ENCODE peak calls at places on chromosome 1, in ten cellular contexts. A, W, D, P, C, S, K, G, F and R are unnamed samples.

GRCh38 chr1:1873186-1873585 is 17.7 kb downstream of the GNB1 start:
- DNase-seq in A (peak), W (no peak), D (no peak), P (peak), C (peak), S (no peak), K (no peak), G (no peak), F (peak), R (no peak)

GRCh38 chr1:207336559-207337467 is 15.3 kb downstream of the CD55 start:
- DNase-seq in A (no peak), W (peak), D (no peak), P (no peak), C (no peak), S (peak), K (peak), G (no peak), F (no peak), R (no peak)

GRCh38 chr1:216596298-216596947 is 126.8 kb downstream of the ESRRG start:
- DNase-seq in A (no peak), W (no peak), D (no peak), P (no peak), C (no peak), S (peak), K (no peak), G (no peak), F (no peak), R (no peak)

GRCh38 chr1:117346206-117346928 is 20.9 kb upstream of the MAN1A2 start:
- DNase-seq in A (no peak), W (no peak), D (no peak), P (no peak), C (no peak), S (peak), K (no peak), G (no peak), F (no peak), R (no peak)

GRCh38 chr1:247077234-247077633 is 1.4 kb downstream of the ZNF670 start:
- DNase-seq in A (no peak), W (no peak), D (no peak), P (no peak), C (no peak), S (peak), K (no peak), G (no peak), F (no peak), R (no peak)

GRCh38 chr1:243946946-243947345 is 96.9 kb upstream of the AKT3 start:
- DNase-seq in A (no peak), W (no peak), D (no peak), P (no peak), C (no peak), S (peak), K (peak), G (no peak), F (no peak), R (no peak)

GRCh38 chr1:37246631-37247030 is 212.3 kb upstream of the GRIK3 start:
- DNase-seq in A (no peak), W (no peak), D (no peak), P (no peak), C (no peak), S (no peak), K (no peak), G (no peak), F (no peak), R (no peak)

GRCh38 chr1:143735764-143736461 is 235.9 kb downstream of the FAM72C start:
- DNase-seq in A (no peak), W (peak), D (no peak), P (no peak), C (no peak), S (no peak), K (no peak), G (no peak), F (no peak), R (no peak)

GRCh38 chr1:227789042-227789880 is 26.2 kb upstream of the PRSS38 start:
- DNase-seq in A (no peak), W (no peak), D (no peak), P (no peak), C (no peak), S (no peak), K (no peak), G (no peak), F (no peak), R (no peak)

GRCh38 chr1:209250970-209251636 is 332.4 kb upstream of the CAMK1G start:
- DNase-seq in A (no peak), W (no peak), D (no peak), P (no peak), C (no peak), S (no peak), K (no peak), G (no peak), F (no peak), R (no peak)

GRCh38 chr1:145849356-145850165 is 4.1 kb downstream of the NUDT17 start:
- DNase-seq in A (no peak), W (no peak), D (no peak), P (no peak), C (no peak), S (peak), K (no peak), G (no peak), F (no peak), R (no peak)
- TF ChIP-seq CTCF in A (peak), W (peak), D (peak), P (peak), C (no peak), S (peak), K (peak), G (no peak), F (no peak), R (no peak)

GRCh38 chr1:168447871-168448270 is 95.9 kb downstream of the XCL2 start:
- DNase-seq in A (no peak), W (no peak), D (no peak), P (no peak), C (no peak), S (no peak), K (no peak), G (no peak), F (no peak), R (no peak)

GRCh38 chr1:168453056-168453455 is 90.7 kb downstream of the XCL2 start:
- DNase-seq in A (no peak), W (no peak), D (no peak), P (no peak), C (no peak), S (no peak), K (no peak), G (no peak), F (no peak), R (no peak)

GRCh38 chr1:168455764-168456163 is 88.0 kb downstream of the XCL2 start:
- DNase-seq in A (no peak), W (no peak), D (no peak), P (no peak), C (no peak), S (no peak), K (no peak), G (no peak), F (no peak), R (no peak)

GRCh38 chr1:168454211-168454815 is 89.5 kb downstream of the XCL2 start:
- DNase-seq in A (no peak), W (no peak), D (no peak), P (no peak), C (no peak), S (no peak), K (no peak), G (no peak), F (no peak), R (no peak)

GRCh38 chr1:168452329-168452728 is 91.5 kb downstream of the XCL2 start:
- DNase-seq in A (no peak), W (no peak), D (no peak), P (no peak), C (no peak), S (no peak), K (no peak), G (no peak), F (no peak), R (no peak)
- TF ChIP-seq CTCF in A (no peak), W (peak), D (peak), P (no peak), C (no peak), S (peak), K (no peak), G (no peak), F (no peak), R (no peak)

GRCh38 chr1:54127594-54127993 is 25.2 kb downstream of the CDCP2 start:
- DNase-seq in A (no peak), W (no peak), D (no peak), P (no peak), C (no peak), S (no peak), K (no peak), G (no peak), F (no peak), R (no peak)

GRCh38 chr1:54126271-54126815 is 26.5 kb downstream of the CDCP2 start:
- DNase-seq in A (no peak), W (no peak), D (no peak), P (no peak), C (no peak), S (peak), K (no peak), G (no peak), F (peak), R (no peak)

GRCh38 chr1:54124906-54125305 is 27.9 kb downstream of the CDCP2 start:
- DNase-seq in A (no peak), W (no peak), D (no peak), P (no peak), C (no peak), S (no peak), K (no peak), G (no peak), F (no peak), R (no peak)

GRCh38 chr1:54124472-54124871 is 28.3 kb downstream of the CDCP2 start:
- DNase-seq in A (no peak), W (no peak), D (no peak), P (no peak), C (no peak), S (no peak), K (no peak), G (no peak), F (peak), R (no peak)

DNA sequence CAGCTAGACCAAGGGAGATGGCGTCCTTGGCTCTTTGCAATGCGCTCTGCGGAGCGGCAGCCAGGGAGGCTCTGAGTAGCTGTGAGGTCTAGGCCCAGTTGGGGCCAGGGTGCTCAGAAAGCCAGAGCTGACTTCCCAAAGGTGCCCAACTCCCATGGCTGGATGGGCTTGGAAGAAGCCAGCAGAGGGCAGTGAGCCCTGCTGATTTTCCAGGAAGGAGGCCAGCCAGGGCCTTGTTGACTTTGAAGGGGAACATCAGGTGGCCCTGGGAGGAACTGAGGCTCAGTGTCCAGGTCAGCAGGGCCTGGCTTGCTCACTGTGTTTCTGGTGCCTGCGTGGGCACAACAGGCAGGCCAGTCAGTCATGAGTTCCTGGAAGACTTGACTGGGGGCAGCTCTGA is 27.1 kb downstream of the CDCP2 start:
- DNase-seq in A (peak), W (no peak), D (no peak), P (peak), C (peak), S (peak), K (no peak), G (no peak), F (peak), R (no peak)
- TF ChIP-seq CTCF in A (peak), W (no peak), D (no peak), P (peak), C (peak), S (peak), K (no peak), G (no peak), F (no peak), R (no peak)

DNA sequence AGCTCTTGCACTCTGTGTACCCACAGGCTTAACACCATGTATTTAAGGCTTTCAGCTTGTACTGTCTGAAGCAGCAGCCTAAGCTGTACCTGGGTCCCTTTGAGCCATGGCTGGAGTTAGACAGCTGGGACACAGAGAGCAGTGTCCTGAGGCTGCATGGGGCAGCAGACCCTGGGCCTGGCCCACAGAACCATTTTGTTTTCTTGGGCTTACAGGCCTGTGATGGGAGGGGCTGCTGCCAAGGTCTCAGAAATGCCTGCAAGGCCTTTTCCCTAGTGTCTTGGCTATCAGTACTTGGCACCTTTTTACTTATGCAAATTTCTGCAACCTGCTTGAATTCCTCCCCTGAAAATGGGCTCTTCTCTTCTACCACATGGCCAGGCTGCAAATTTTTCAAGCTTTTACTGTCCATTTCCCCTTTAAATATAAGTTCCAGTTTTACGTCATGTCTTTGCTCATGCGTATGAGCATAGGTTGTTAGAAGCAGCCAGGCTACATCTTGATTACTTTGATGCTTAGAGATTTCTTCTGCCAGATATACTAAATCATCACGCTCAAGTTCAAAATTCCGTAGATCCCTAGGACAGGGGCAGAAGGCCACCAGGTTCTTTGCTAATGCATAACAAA is 143.9 kb downstream of the CLEC20A start:
- DNase-seq in A (no peak), W (no peak), D (no peak), P (no peak), C (no peak), S (no peak), K (no peak), G (no peak), F (no peak), R (no peak)
- TF ChIP-seq CTCF in A (no peak), W (no peak), D (no peak), P (no peak), C (no peak), S (no peak), K (no peak), G (no peak), F (no peak), R (no peak)

DNA sequence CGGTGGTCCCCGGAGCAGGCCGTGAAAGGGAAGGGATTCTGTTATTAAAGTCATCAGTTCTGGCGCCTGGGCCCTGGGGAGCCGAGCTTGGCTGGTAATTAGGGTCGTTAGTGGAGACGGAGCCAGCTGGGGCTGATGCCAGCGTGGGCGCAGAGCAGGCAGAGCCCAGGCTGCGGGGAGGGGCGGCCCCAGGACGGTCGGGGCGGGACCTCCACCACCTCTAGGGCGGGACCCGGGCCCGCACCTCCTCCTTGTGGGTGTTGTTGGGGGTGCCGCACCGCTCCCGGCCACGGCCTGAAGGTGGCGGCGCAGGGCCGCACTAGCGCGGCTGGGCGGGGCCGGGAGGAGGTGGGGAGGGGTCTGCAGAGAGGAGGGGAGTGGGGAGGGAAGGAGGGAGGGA is 470.6 kb downstream of the PTPRU start:
- DNase-seq in A (no peak), W (peak), D (no peak), P (no peak), C (no peak), S (peak), K (no peak), G (no peak), F (no peak), R (no peak)
- TF ChIP-seq CTCF in A (peak), W (peak), D (peak), P (peak), C (no peak), S (peak), K (no peak), G (no peak), F (no peak), R (no peak)

GRCh38 chr1:86747304-86747703 is 42.9 kb downstream of the SH3GLB1 start:
- DNase-seq in A (no peak), W (no peak), D (no peak), P (no peak), C (no peak), S (no peak), K (no peak), G (no peak), F (no peak), R (no peak)
- TF ChIP-seq CTCF in A (no peak), W (no peak), D (no peak), P (no peak), C (no peak), S (no peak), K (no peak), G (no peak), F (no peak), R (no peak)

DNA sequence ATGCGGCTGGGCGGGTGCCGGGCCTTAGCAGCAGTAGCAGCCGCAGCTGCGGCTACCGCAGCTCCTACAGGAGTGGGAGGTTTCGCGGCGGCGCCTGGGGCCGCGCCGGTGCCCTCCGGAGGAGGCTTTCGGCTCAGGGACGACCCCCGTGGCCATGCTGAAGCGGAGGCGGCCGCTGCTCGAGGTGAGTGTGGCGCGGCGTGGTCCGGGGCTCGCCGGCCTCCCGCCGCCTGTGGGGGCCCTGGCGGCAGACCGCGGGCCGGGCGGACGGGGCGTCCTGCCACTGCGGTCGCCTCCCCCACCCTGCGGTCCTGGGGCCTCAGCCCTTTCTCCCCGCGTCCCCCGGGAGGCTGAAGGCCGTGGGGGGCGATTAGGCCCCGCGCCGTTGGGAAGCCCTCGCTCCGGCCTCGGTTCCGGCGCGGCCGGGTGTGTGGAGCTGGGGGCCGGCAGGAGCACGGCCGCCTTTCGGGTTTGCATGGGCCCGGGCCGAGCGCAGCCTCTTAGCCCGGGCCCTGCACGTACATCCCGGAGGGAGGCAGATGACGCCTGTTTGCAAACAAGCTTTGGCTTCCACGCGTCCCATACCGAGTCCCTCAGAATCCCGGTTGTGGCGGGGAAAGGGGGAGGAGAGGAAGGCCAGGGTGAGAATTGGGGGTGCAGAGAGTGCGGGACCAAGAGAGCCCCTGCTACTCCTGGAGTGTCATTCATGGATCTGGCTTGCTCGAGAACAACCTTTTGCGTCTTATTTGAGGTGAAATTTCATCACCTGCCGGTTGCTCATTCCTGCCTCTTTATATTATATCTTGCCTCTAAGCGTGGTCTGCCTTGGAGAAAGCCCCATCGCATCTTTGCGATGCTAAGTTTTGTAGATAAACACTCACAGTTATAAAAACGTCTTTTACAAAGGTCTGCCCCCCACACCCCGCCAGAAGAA is 598 bp downstream of the ZFYVE9 start:
- DNase-seq in A (peak), W (peak), D (no peak), P (peak), C (peak), S (peak), K (peak), G (peak), F (peak), R (no peak)
- TF ChIP-seq CTCF in A (no peak), W (no peak), D (peak), P (peak), C (no peak), S (no peak), K (peak), G (no peak), F (no peak), R (no peak)